ENCODE peak calls at places on chromosomes 2 and 18, in six cellular contexts. One of them, this sample, is unnamed.

GRCh38 chr18:21979171-21979560 is 190.2 kb upstream of the GATA6 start:
- DNase-seq in HCT116: no peak
- DNase-seq in HepG2: peak; percentile 75
- DNase-seq in H1: no peak
- DNase-seq in K562: no peak
- DNase-seq in GM12878: no peak
- DNase-seq in this sample: no peak

GRCh38 chr2:205796914-205797313 is 114.6 kb downstream of the NRP2 start:
- DNase-seq in HCT116: no peak
- DNase-seq in HepG2: no peak
- DNase-seq in H1: no peak
- DNase-seq in K562: no peak
- DNase-seq in GM12878: no peak
- DNase-seq in this sample: no peak

GRCh38 chr18:79426376-79427300 is 30.9 kb downstream of the NFATC1 start:
- DNase-seq in HCT116: no peak
- DNase-seq in HepG2: no peak
- DNase-seq in H1: no peak
- DNase-seq in K562: no peak
- DNase-seq in GM12878: no peak
- DNase-seq in this sample: no peak

GRCh38 chr2:195532628-195533271 is 124.3 kb upstream of the SLC39A10 start:
- DNase-seq in HCT116: no peak
- DNase-seq in HepG2: no peak
- DNase-seq in H1: no peak
- DNase-seq in K562: no peak
- DNase-seq in GM12878: no peak
- DNase-seq in this sample: no peak

GRCh38 chr2:54496920-54497319 is 40.8 kb downstream of the SPTBN1 start:
- DNase-seq in HCT116: no peak
- DNase-seq in HepG2: no peak
- DNase-seq in H1: no peak
- DNase-seq in K562: no peak
- DNase-seq in GM12878: no peak
- DNase-seq in this sample: no peak

GRCh38 chr2:127504552-127505460 is 21.5 kb downstream of the IWS1 start:
- DNase-seq in HCT116: no peak
- DNase-seq in HepG2: no peak
- DNase-seq in H1: no peak
- DNase-seq in K562: no peak
- DNase-seq in GM12878: no peak
- DNase-seq in this sample: no peak

GRCh38 chr2:211455225-211455841 is 898.9 kb downstream of the CPS1 start:
- DNase-seq in HCT116: peak; percentile 39
- DNase-seq in HepG2: peak; percentile 49
- DNase-seq in H1: no peak
- DNase-seq in K562: peak; percentile 23
- DNase-seq in GM12878: no peak
- DNase-seq in this sample: no peak

GRCh38 chr2:157438907-157439791 is 4.7 kb downstream of the CYTIP start:
- DNase-seq in HCT116: no peak
- DNase-seq in HepG2: no peak
- DNase-seq in H1: no peak
- DNase-seq in K562: no peak
- DNase-seq in GM12878: no peak
- DNase-seq in this sample: no peak

GRCh38 chr2:135043345-135043744 is 3.9 kb downstream of the MAP3K19 start:
- DNase-seq in HCT116: no peak
- DNase-seq in HepG2: no peak
- DNase-seq in H1: peak; percentile 54
- DNase-seq in K562: peak; percentile 22
- DNase-seq in GM12878: no peak
- DNase-seq in this sample: no peak

GRCh38 chr18:74478876-74479275 is 17.3 kb upstream of the CNDP2 start:
- DNase-seq in HCT116: no peak
- DNase-seq in HepG2: no peak
- DNase-seq in H1: no peak
- DNase-seq in K562: no peak
- DNase-seq in GM12878: no peak
- DNase-seq in this sample: no peak

GRCh38 chr2:239395524-239395923 is 5.3 kb downstream of the HDAC4 start:
- DNase-seq in HCT116: no peak
- DNase-seq in HepG2: no peak
- DNase-seq in H1: no peak
- DNase-seq in K562: no peak
- DNase-seq in GM12878: no peak
- DNase-seq in this sample: no peak
- TF ChIP-seq JUND in HCT116: no peak
- TF ChIP-seq JUND in HepG2: no peak
- TF ChIP-seq JUND in H1: no peak
- TF ChIP-seq JUND in K562: no peak
- TF ChIP-seq JUND in GM12878: no peak
- TF ChIP-seq JUND in this sample: no peak

DNA sequence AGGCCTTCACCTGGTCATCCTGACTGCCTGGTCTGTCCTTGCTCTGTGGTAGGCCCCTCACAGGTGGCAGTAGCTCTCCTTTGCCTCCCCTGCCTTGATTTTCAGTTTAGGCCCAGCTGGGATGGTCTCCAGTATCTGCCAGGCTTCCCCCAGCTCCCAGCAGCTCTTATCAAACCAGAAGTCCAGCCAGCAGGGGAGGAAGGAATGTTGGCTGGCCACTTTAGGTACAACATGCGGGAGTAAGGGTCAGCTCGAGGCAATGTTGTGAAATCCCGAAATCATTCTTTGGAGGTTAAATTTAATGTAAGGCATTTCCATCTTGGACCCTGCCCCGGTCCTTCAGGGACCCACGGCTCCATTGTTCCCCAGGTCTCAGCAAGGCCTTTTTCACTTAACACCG is 16.8 kb downstream of the ATP6V1C2 start:
- DNase-seq in HCT116: no peak
- DNase-seq in HepG2: no peak
- DNase-seq in H1: no peak
- DNase-seq in K562: no peak
- DNase-seq in GM12878: no peak
- DNase-seq in this sample: no peak
- TF ChIP-seq JUND in HCT116: no peak
- TF ChIP-seq JUND in HepG2: no peak
- TF ChIP-seq JUND in H1: no peak
- TF ChIP-seq JUND in K562: no peak
- TF ChIP-seq JUND in GM12878: no peak
- TF ChIP-seq JUND in this sample: no peak

GRCh38 chr2:48194641-48195040 is 288.3 kb upstream of the FBXO11 start:
- DNase-seq in HCT116: no peak
- DNase-seq in HepG2: no peak
- DNase-seq in H1: no peak
- DNase-seq in K562: no peak
- DNase-seq in GM12878: no peak
- DNase-seq in this sample: no peak
- TF ChIP-seq JUND in HCT116: no peak
- TF ChIP-seq JUND in HepG2: no peak
- TF ChIP-seq JUND in H1: no peak
- TF ChIP-seq JUND in K562: no peak
- TF ChIP-seq JUND in GM12878: no peak
- TF ChIP-seq JUND in this sample: no peak

GRCh38 chr2:38113999-38114708 is 38.2 kb upstream of the CYP1B1 start:
- DNase-seq in HCT116: no peak
- DNase-seq in HepG2: no peak
- DNase-seq in H1: no peak
- DNase-seq in K562: no peak
- DNase-seq in GM12878: no peak
- DNase-seq in this sample: no peak

GRCh38 chr2:38113036-38113435 is 37.1 kb upstream of the CYP1B1 start:
- DNase-seq in HCT116: no peak
- DNase-seq in HepG2: no peak
- DNase-seq in H1: no peak
- DNase-seq in K562: no peak
- DNase-seq in GM12878: no peak
- DNase-seq in this sample: no peak

GRCh38 chr2:38116762-38117161 is 40.8 kb upstream of the CYP1B1 start:
- DNase-seq in HCT116: no peak
- DNase-seq in HepG2: no peak
- DNase-seq in H1: no peak
- DNase-seq in K562: no peak
- DNase-seq in GM12878: no peak
- DNase-seq in this sample: no peak

GRCh38 chr2:38120829-38121228 is 44.9 kb upstream of the CYP1B1 start:
- DNase-seq in HCT116: no peak
- DNase-seq in HepG2: no peak
- DNase-seq in H1: no peak
- DNase-seq in K562: no peak
- DNase-seq in GM12878: no peak
- DNase-seq in this sample: no peak

DNA sequence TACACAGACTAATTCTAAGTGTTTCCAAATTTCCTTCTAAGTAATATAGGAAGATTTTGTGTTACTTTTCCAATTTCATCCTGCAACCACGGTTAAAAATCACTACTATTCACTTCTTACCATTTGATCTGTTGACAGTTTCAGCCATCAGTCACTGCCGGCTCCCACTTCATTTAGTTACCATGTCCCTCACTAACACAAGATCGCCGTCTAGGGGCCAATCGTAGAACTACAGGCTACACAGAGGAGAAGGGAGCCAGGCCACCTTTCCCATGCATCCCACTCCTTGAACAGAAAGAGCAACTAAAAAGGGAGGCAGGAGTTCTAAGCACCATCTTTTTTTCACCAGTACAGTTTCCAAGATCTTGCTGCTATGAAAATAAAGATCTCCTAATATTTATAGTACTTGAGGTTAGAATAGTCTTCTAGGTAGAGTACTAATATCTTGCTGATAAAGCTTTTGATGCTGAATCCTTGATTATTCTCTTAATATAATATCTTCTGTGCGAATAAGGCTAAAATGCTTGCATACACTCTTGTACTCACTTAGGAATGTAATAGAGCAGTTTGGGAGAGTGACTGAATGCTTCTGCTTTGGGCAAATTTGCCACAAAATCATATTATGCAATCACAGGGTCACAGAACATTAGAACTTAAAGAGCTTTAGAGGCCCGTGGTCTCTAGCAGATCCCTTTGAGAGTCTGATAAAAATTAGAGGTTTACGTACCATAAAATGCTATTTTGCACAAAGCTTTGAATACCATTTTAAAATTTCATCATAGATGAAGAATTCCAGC is 39.5 kb upstream of the CYP1B1 start:
- DNase-seq in HCT116: peak; percentile 59
- DNase-seq in HepG2: peak; percentile 75
- DNase-seq in H1: peak; percentile 98
- DNase-seq in K562: peak; percentile 81
- DNase-seq in GM12878: peak; percentile 55
- DNase-seq in this sample: peak; percentile 59
- TF ChIP-seq JUND in HCT116: no peak
- TF ChIP-seq JUND in HepG2: no peak
- TF ChIP-seq JUND in H1: no peak
- TF ChIP-seq JUND in K562: peak; percentile 35
- TF ChIP-seq JUND in GM12878: no peak
- TF ChIP-seq JUND in this sample: no peak

GRCh38 chr18:49613141-49613641 is 51.3 kb downstream of the LIPG start:
- DNase-seq in HCT116: no peak
- DNase-seq in HepG2: no peak
- DNase-seq in H1: peak; percentile 78
- DNase-seq in K562: no peak
- DNase-seq in GM12878: no peak
- DNase-seq in this sample: no peak
- TF ChIP-seq JUND in HCT116: no peak
- TF ChIP-seq JUND in HepG2: no peak
- TF ChIP-seq JUND in H1: no peak
- TF ChIP-seq JUND in K562: no peak
- TF ChIP-seq JUND in GM12878: no peak
- TF ChIP-seq JUND in this sample: no peak

GRCh38 chr2:216229488-216229887 is 120.3 kb downstream of the XRCC5 start:
- DNase-seq in HCT116: no peak
- DNase-seq in HepG2: no peak
- DNase-seq in H1: no peak
- DNase-seq in K562: no peak
- DNase-seq in GM12878: no peak
- DNase-seq in this sample: no peak
- TF ChIP-seq JUND in HCT116: no peak
- TF ChIP-seq JUND in HepG2: no peak
- TF ChIP-seq JUND in H1: no peak
- TF ChIP-seq JUND in K562: no peak
- TF ChIP-seq JUND in GM12878: no peak
- TF ChIP-seq JUND in this sample: no peak

GRCh38 chr2:236658974-236659757 is 89.5 kb downstream of the ACKR3 start:
- DNase-seq in HCT116: no peak
- DNase-seq in HepG2: no peak
- DNase-seq in H1: peak; percentile 34
- DNase-seq in K562: no peak
- DNase-seq in GM12878: no peak
- DNase-seq in this sample: no peak

GRCh38 chr2:236662231-236663160 is 92.9 kb downstream of the ACKR3 start:
- DNase-seq in HCT116: no peak
- DNase-seq in HepG2: no peak
- DNase-seq in H1: no peak
- DNase-seq in K562: no peak
- DNase-seq in GM12878: no peak
- DNase-seq in this sample: no peak

GRCh38 chr2:236661762-236662110 is 92.1 kb downstream of the ACKR3 start:
- DNase-seq in HCT116: no peak
- DNase-seq in HepG2: no peak
- DNase-seq in H1: no peak
- DNase-seq in K562: no peak
- DNase-seq in GM12878: no peak
- DNase-seq in this sample: no peak

GRCh38 chr2:236659758-236660150 is 90.1 kb downstream of the ACKR3 start:
- DNase-seq in HCT116: no peak
- DNase-seq in HepG2: no peak
- DNase-seq in H1: no peak
- DNase-seq in K562: no peak
- DNase-seq in GM12878: no peak
- DNase-seq in this sample: no peak

GRCh38 chr2:236661064-236661761 is 91.6 kb downstream of the ACKR3 start:
- DNase-seq in HCT116: no peak
- DNase-seq in HepG2: no peak
- DNase-seq in H1: no peak
- DNase-seq in K562: no peak
- DNase-seq in GM12878: no peak
- DNase-seq in this sample: no peak
- TF ChIP-seq JUND in HCT116: no peak
- TF ChIP-seq JUND in HepG2: no peak
- TF ChIP-seq JUND in H1: peak; percentile 87
- TF ChIP-seq JUND in K562: no peak
- TF ChIP-seq JUND in GM12878: no peak
- TF ChIP-seq JUND in this sample: no peak

DNA sequence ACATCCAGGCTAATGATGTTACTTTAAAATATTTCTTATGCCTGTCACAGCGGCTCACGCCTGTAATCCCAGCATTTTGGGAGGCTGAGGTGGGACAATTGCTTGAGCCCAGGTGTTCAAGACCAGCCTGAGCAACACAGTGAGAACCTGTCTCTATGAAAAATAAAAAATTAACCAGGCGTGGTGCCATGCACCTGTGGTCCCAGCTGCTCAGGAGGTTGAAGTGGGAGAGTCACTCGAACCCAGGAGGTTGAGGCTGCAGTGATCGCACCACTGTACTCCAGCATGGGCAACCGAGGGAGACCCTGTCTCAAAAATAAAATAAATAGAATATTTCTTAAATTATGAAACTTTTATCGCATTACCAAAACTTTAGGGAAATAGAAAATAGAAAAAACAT is 28.1 kb upstream of the ACTR3 start:
- DNase-seq in HCT116: no peak
- DNase-seq in HepG2: no peak
- DNase-seq in H1: no peak
- DNase-seq in K562: no peak
- DNase-seq in GM12878: no peak
- DNase-seq in this sample: no peak
- TF ChIP-seq JUND in HCT116: no peak
- TF ChIP-seq JUND in HepG2: no peak
- TF ChIP-seq JUND in H1: no peak
- TF ChIP-seq JUND in K562: no peak
- TF ChIP-seq JUND in GM12878: no peak
- TF ChIP-seq JUND in this sample: no peak

This sample was measured in T47D.